ENCODE peak calls at places on chromosome 18, in four cellular contexts. One of them, this sample, is unnamed.

GRCh38 chr18:42339324-42339723 is 384.3 kb downstream of the PIK3C3 start:
- DNase-seq in PC-9: no peak
- DNase-seq in neuronal stem cell: no peak
- DNase-seq in PC-3: no peak
- DNase-seq in this sample: no peak

GRCh38 chr18:13292736-13293135 is 74.2 kb downstream of the LDLRAD4 start:
- DNase-seq in PC-9: no peak
- DNase-seq in neuronal stem cell: no peak
- DNase-seq in PC-3: no peak
- DNase-seq in this sample: no peak

GRCh38 chr18:34506198-34506597 is 203.9 kb upstream of the DTNA start:
- DNase-seq in PC-9: no peak
- DNase-seq in neuronal stem cell: no peak
- DNase-seq in PC-3: no peak
- DNase-seq in this sample: no peak

GRCh38 chr18:56461151-56461550 is 177.2 kb downstream of the TXNL1 start:
- DNase-seq in PC-9: peak
- DNase-seq in neuronal stem cell: no peak
- DNase-seq in PC-3: peak
- DNase-seq in this sample: no peak

GRCh38 chr18:46042571-46043123 is 29.4 kb downstream of the PSTPIP2 start:
- DNase-seq in PC-9: peak
- DNase-seq in neuronal stem cell: no peak
- DNase-seq in PC-3: peak
- DNase-seq in this sample: peak

GRCh38 chr18:70127307-70127828 is 78.1 kb downstream of the RTTN start:
- DNase-seq in PC-9: no peak
- DNase-seq in neuronal stem cell: no peak
- DNase-seq in PC-3: no peak
- DNase-seq in this sample: no peak

GRCh38 chr18:59249186-59249774 is 24.0 kb downstream of the RAX start:
- DNase-seq in PC-9: peak
- DNase-seq in neuronal stem cell: no peak
- DNase-seq in PC-3: peak
- DNase-seq in this sample: peak

GRCh38 chr18:23658296-23658695 is 4.4 kb downstream of the ANKRD29 start:
- DNase-seq in PC-9: no peak
- DNase-seq in neuronal stem cell: no peak
- DNase-seq in PC-3: peak
- DNase-seq in this sample: no peak

GRCh38 chr18:5238371-5238758 is 41.3 kb upstream of the AKAIN1 start:
- DNase-seq in PC-9: no peak
- DNase-seq in neuronal stem cell: no peak
- DNase-seq in PC-3: peak
- DNase-seq in this sample: peak

GRCh38 chr18:35005963-35006577 is 35.1 kb upstream of the MAPRE2 start:
- DNase-seq in PC-9: peak
- DNase-seq in neuronal stem cell: peak
- DNase-seq in PC-3: peak
- DNase-seq in this sample: peak

GRCh38 chr18:68177807-68178702 is 536.9 kb downstream of the TMX3 start:
- DNase-seq in PC-9: peak
- DNase-seq in neuronal stem cell: no peak
- DNase-seq in PC-3: peak
- DNase-seq in this sample: peak

GRCh38 chr18:3284501-3284900 is 22.6 kb downstream of the MYL12B start:
- DNase-seq in PC-9: peak
- DNase-seq in neuronal stem cell: no peak
- DNase-seq in PC-3: no peak
- DNase-seq in this sample: no peak

GRCh38 chr18:3283908-3284307 is 22.0 kb downstream of the MYL12B start:
- DNase-seq in PC-9: no peak
- DNase-seq in neuronal stem cell: no peak
- DNase-seq in PC-3: no peak
- DNase-seq in this sample: no peak

GRCh38 chr18:3281456-3282400 is 19.8 kb downstream of the MYL12B start:
- DNase-seq in PC-9: peak
- DNase-seq in neuronal stem cell: peak
- DNase-seq in PC-3: peak
- DNase-seq in this sample: no peak

GRCh38 chr18:3283253-3283863 is 21.4 kb downstream of the MYL12B start:
- DNase-seq in PC-9: no peak
- DNase-seq in neuronal stem cell: no peak
- DNase-seq in PC-3: no peak
- DNase-seq in this sample: no peak

GRCh38 chr18:3279201-3280185 is 17.6 kb downstream of the MYL12B start:
- DNase-seq in PC-9: no peak
- DNase-seq in neuronal stem cell: no peak
- DNase-seq in PC-3: no peak
- DNase-seq in this sample: no peak
- H3K4me2 ChIP-seq in PC-9: no peak
- H3K4me2 ChIP-seq in neuronal stem cell: no peak
- H3K4me2 ChIP-seq in PC-3: no peak
- H3K4me2 ChIP-seq in this sample: no peak

DNA sequence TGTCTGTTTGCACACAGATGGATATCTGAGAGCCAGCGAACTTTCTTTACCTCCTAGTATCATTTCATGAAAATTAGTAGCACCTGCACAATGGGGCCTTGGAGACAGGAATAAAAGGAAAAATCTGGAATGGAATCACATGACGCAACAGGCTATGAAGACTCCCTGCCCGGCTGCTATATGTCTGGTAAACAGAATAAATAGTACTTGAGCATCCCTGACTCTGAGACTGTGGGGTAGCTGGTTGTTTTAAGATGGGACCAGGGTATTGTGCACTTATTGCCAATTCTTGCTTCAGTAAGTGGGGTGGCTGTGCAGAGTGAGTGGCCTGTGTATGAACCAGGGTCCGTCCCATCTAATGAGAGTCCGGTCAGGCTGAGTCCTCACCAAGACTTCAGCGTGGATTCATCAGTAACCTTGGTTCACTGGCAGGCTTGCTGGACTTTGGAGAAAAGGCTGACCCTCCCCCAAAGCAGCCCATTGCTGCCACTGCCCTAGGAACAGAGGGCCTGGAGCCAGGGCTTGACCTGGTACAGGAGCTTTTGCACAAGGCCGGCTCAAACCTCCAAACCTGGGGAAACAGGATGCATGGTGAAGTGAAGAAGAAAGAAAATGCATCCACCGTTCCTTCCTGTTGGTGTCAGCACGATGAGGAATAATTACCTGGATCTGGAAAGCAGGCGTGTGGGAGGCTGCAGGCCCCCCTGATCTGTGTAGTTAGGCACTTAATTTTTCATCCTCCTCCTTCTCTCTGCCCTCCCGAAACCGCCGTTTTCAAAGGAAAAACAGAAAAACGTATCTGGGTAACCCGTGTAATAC is 147.4 kb downstream of the TGIF1 start:
- DNase-seq in PC-9: no peak
- DNase-seq in neuronal stem cell: no peak
- DNase-seq in PC-3: no peak
- DNase-seq in this sample: no peak
- H3K4me2 ChIP-seq in PC-9: peak
- H3K4me2 ChIP-seq in neuronal stem cell: no peak
- H3K4me2 ChIP-seq in PC-3: peak
- H3K4me2 ChIP-seq in this sample: peak

DNA sequence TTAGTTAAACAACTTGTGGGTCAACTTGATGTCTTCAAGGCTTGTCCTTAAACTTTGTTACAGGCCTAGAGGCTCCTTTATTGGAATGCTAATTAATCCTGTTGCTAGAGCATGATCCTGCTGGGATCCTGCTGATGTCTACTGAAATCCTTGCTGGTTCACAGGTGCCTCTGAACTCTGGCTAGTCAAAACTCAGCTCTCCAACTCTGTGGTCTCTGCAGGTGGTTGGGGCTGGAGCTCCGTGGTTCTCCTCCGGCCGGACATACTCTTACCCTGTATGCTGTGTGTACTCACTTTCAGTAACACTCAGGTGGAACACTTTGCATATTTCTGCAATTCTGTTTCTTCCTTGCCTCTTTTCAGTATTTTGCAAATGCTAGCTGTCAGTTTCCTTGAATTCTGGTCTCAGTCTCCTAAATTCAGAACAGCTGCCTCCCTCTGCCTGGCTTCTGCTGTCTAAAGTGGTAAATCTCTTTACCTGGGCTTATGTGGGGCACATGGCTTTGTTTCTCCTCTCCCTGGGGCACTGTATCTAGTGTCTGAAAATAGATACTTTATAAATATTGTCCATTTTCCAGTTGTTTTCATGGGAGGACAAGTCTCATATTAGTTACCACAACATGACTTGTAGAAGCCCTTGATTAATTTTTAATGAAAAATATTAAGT is 113.0 kb downstream of the ATP9B start:
- DNase-seq in PC-9: no peak
- DNase-seq in neuronal stem cell: no peak
- DNase-seq in PC-3: no peak
- DNase-seq in this sample: no peak
- H3K4me2 ChIP-seq in PC-9: no peak
- H3K4me2 ChIP-seq in neuronal stem cell: no peak
- H3K4me2 ChIP-seq in PC-3: no peak
- H3K4me2 ChIP-seq in this sample: no peak

GRCh38 chr18:76983184-76983583 is 149.4 kb downstream of the MBP start:
- DNase-seq in PC-9: peak
- DNase-seq in neuronal stem cell: peak
- DNase-seq in PC-3: peak
- DNase-seq in this sample: peak
- H3K4me2 ChIP-seq in PC-9: no peak
- H3K4me2 ChIP-seq in neuronal stem cell: no peak
- H3K4me2 ChIP-seq in PC-3: peak
- H3K4me2 ChIP-seq in this sample: peak

DNA sequence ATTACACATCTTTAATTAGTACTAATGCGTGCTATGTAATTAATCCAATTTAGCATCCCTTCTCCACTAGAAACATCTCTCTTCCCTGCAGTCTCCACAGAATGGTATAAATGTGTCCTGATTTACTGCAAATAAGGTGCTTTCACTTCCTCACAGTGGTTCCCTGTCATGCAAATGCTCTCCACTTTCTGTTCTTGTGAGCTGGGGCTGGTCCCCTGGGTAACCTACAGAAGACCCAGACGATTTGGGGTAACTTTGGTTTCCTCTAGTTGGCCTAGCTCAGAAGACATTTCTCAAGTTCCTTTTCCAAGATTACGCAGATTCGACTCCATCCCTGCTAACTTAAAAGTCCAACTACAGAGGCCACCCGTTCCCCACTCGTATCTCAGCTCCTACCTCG is 29.0 kb upstream of the NEDD4L start:
- DNase-seq in PC-9: no peak
- DNase-seq in neuronal stem cell: no peak
- DNase-seq in PC-3: no peak
- DNase-seq in this sample: no peak
- H3K4me2 ChIP-seq in PC-9: no peak
- H3K4me2 ChIP-seq in neuronal stem cell: no peak
- H3K4me2 ChIP-seq in PC-3: no peak
- H3K4me2 ChIP-seq in this sample: no peak

GRCh38 chr18:10351221-10351795 is 103.1 kb upstream of the APCDD1 start:
- DNase-seq in PC-9: no peak
- DNase-seq in neuronal stem cell: no peak
- DNase-seq in PC-3: no peak
- DNase-seq in this sample: no peak
- H3K4me2 ChIP-seq in PC-9: no peak
- H3K4me2 ChIP-seq in neuronal stem cell: no peak
- H3K4me2 ChIP-seq in PC-3: no peak
- H3K4me2 ChIP-seq in this sample: no peak

GRCh38 chr18:6745504-6746031 is 16.1 kb downstream of the ARHGAP28 start:
- DNase-seq in PC-9: no peak
- DNase-seq in neuronal stem cell: no peak
- DNase-seq in PC-3: no peak
- DNase-seq in this sample: no peak
- H3K4me2 ChIP-seq in PC-9: no peak
- H3K4me2 ChIP-seq in neuronal stem cell: no peak
- H3K4me2 ChIP-seq in PC-3: no peak
- H3K4me2 ChIP-seq in this sample: no peak

DNA sequence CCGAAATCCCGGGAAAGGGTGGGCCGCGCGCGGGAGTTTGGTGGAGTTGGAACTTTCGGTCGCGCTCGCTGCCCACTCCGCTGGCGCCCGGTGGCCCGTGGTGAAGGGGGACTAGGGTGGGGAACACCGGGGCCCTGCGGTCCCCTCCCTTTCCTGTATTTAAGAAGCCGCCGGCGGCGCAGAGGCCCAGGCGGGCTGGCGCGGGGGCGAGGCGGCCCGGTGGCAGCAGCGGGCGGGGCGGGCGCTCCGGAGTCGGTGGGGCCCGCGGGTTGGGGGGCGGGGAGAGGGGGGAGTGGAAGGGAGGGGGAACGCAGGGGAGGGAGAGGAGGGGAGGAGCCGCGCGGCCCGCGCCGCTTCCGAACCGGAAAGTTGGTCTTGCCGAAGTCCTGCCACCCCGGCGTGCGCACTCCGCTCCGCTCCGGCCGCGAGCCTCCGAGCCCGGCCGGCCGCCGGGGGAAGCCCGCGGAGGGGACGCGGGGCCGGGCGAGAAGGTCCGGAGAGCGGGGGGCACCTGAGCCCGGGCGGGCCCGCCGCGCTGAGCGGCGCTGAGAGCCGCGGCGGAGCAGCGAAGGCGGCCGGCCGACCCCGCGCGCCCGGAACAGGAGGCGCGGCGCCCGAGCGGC is 449 bp upstream of the SALL3 start:
- DNase-seq in PC-9: no peak
- DNase-seq in neuronal stem cell: no peak
- DNase-seq in PC-3: no peak
- DNase-seq in this sample: peak
- H3K4me2 ChIP-seq in PC-9: no peak
- H3K4me2 ChIP-seq in neuronal stem cell: peak
- H3K4me2 ChIP-seq in PC-3: no peak
- H3K4me2 ChIP-seq in this sample: no peak

This sample was measured in osteoblast.